ENCODE peak calls at places on chromosomes 11 and 22, in four cellular contexts. One of them, this sample, is unnamed.

GRCh38 chr22:49179175-49179574 is 648.5 kb downstream of the BRD1 start:
- DNase-seq in HCT116: no peak
- DNase-seq in GM12878: no peak
- DNase-seq in HepG2: no peak
- DNase-seq in this sample: no peak

GRCh38 chr11:131674051-131674755 is 303.8 kb downstream of the NTM start:
- DNase-seq in HCT116: peak
- DNase-seq in GM12878: no peak
- DNase-seq in HepG2: peak
- DNase-seq in this sample: peak

GRCh38 chr11:3133456-3134217 is 31.5 kb downstream of the OSBPL5 start:
- DNase-seq in HCT116: no peak
- DNase-seq in GM12878: no peak
- DNase-seq in HepG2: no peak
- DNase-seq in this sample: no peak

GRCh38 chr11:130247289-130247688 is 67.4 kb downstream of the ZBTB44 start:
- DNase-seq in HCT116: no peak
- DNase-seq in GM12878: no peak
- DNase-seq in HepG2: no peak
- DNase-seq in this sample: no peak

GRCh38 chr22:22558972-22559603 is at the start of gene PRAME:
- DNase-seq in HCT116: peak
- DNase-seq in GM12878: peak
- DNase-seq in HepG2: peak
- DNase-seq in this sample: peak

GRCh38 chr11:96090711-96091110 is 166.8 kb upstream of the MTMR2 start:
- DNase-seq in HCT116: no peak
- DNase-seq in GM12878: no peak
- DNase-seq in HepG2: peak
- DNase-seq in this sample: peak

GRCh38 chr22:50436134-50436830 is 38.6 kb downstream of the SBF1 start:
- DNase-seq in HCT116: no peak
- DNase-seq in GM12878: no peak
- DNase-seq in HepG2: no peak
- DNase-seq in this sample: no peak

GRCh38 chr11:91796999-91797398 is 427.6 kb upstream of the FAT3 start:
- DNase-seq in HCT116: no peak
- DNase-seq in GM12878: no peak
- DNase-seq in HepG2: no peak
- DNase-seq in this sample: no peak

GRCh38 chr11:128934926-128935325 is 7.7 kb downstream of the TP53AIP1 start:
- DNase-seq in HCT116: no peak
- DNase-seq in GM12878: no peak
- DNase-seq in HepG2: no peak
- DNase-seq in this sample: no peak

GRCh38 chr11:59710136-59710847 is 3.4 kb downstream of the OR10V1 start:
- DNase-seq in HCT116: no peak
- DNase-seq in GM12878: no peak
- DNase-seq in HepG2: no peak
- DNase-seq in this sample: no peak

GRCh38 chr11:64560139-64560771 is 30.8 kb upstream of the SLC22A12 start:
- DNase-seq in HCT116: no peak
- DNase-seq in GM12878: no peak
- DNase-seq in HepG2: no peak
- DNase-seq in this sample: no peak

GRCh38 chr11:75639752-75640151 is 29.1 kb downstream of the MAP6 start:
- DNase-seq in HCT116: no peak
- DNase-seq in GM12878: peak
- DNase-seq in HepG2: no peak
- DNase-seq in this sample: peak

GRCh38 chr22:17410576-17410975 is 41.3 kb downstream of the CECR2 start:
- DNase-seq in HCT116: no peak
- DNase-seq in GM12878: no peak
- DNase-seq in HepG2: no peak
- DNase-seq in this sample: no peak

DNA sequence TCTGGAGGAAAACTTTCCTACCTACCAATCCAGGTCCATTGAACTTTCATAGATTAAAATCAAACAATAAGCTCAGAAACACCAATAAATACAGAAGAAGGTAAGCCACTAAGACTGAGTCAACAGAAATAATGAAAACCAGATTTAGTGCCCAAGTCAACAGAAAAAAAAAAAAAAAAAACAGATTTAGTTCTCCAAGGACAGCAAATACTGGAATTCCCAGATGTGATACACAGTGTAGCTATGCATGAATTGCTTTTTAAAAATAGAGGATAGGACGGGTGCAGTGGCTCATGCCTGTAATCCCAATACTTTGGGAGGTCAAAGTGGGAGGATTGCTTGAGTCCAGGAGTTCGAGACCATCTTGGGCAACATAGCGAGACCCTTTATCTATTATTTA is 15.7 kb downstream of the DMC1 start:
- DNase-seq in HCT116: no peak
- DNase-seq in GM12878: no peak
- DNase-seq in HepG2: no peak
- DNase-seq in this sample: no peak
- TF ChIP-seq JUND in HCT116: no peak
- TF ChIP-seq JUND in GM12878: no peak
- TF ChIP-seq JUND in HepG2: no peak
- TF ChIP-seq JUND in this sample: no peak

DNA sequence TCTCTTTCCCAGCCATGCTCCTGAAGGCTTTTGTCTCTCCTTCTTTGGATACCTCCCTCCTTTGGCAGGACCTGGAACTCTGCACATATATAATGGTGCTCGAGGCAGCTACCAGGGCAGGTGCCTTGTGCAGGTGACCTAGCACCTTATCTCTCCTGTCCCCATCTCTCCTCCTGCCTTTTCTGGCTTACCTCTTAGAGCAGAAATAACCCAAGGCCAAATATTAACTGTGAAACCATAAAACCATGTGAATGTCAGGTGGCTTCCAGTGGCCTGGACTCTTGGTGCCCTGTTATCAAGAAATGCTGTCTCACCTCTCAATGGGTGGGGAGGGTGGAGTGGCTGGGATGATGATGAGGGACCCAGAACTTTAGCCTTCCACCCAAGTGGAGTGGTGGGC is 42.8 kb downstream of the YWHAH start:
- DNase-seq in HCT116: no peak
- DNase-seq in GM12878: no peak
- DNase-seq in HepG2: no peak
- DNase-seq in this sample: no peak
- TF ChIP-seq JUND in HCT116: no peak
- TF ChIP-seq JUND in GM12878: no peak
- TF ChIP-seq JUND in HepG2: no peak
- TF ChIP-seq JUND in this sample: no peak

GRCh38 chr11:69325446-69325845 is 31.5 kb downstream of the MYEOV start:
- DNase-seq in HCT116: no peak
- DNase-seq in GM12878: no peak
- DNase-seq in HepG2: no peak
- DNase-seq in this sample: no peak
- TF ChIP-seq JUND in HCT116: no peak
- TF ChIP-seq JUND in GM12878: no peak
- TF ChIP-seq JUND in HepG2: no peak
- TF ChIP-seq JUND in this sample: no peak

GRCh38 chr11:2088284-2088683 is 50.9 kb downstream of the IGF2 start:
- DNase-seq in HCT116: no peak
- DNase-seq in GM12878: no peak
- DNase-seq in HepG2: no peak
- DNase-seq in this sample: no peak

GRCh38 chr11:2086239-2087040 is 52.7 kb downstream of the IGF2 start:
- DNase-seq in HCT116: no peak
- DNase-seq in GM12878: no peak
- DNase-seq in HepG2: no peak
- DNase-seq in this sample: no peak

GRCh38 chr11:2083411-2083810 is 55.8 kb downstream of the IGF2 start:
- DNase-seq in HCT116: no peak
- DNase-seq in GM12878: no peak
- DNase-seq in HepG2: no peak
- DNase-seq in this sample: no peak

GRCh38 chr11:2084721-2085120 is 54.5 kb downstream of the IGF2 start:
- DNase-seq in HCT116: no peak
- DNase-seq in GM12878: no peak
- DNase-seq in HepG2: no peak
- DNase-seq in this sample: no peak

GRCh38 chr11:2085251-2086066 is 53.7 kb downstream of the IGF2 start:
- DNase-seq in HCT116: no peak
- DNase-seq in GM12878: no peak
- DNase-seq in HepG2: no peak
- DNase-seq in this sample: no peak
- TF ChIP-seq JUND in HCT116: no peak
- TF ChIP-seq JUND in GM12878: no peak
- TF ChIP-seq JUND in HepG2: no peak
- TF ChIP-seq JUND in this sample: no peak

DNA sequence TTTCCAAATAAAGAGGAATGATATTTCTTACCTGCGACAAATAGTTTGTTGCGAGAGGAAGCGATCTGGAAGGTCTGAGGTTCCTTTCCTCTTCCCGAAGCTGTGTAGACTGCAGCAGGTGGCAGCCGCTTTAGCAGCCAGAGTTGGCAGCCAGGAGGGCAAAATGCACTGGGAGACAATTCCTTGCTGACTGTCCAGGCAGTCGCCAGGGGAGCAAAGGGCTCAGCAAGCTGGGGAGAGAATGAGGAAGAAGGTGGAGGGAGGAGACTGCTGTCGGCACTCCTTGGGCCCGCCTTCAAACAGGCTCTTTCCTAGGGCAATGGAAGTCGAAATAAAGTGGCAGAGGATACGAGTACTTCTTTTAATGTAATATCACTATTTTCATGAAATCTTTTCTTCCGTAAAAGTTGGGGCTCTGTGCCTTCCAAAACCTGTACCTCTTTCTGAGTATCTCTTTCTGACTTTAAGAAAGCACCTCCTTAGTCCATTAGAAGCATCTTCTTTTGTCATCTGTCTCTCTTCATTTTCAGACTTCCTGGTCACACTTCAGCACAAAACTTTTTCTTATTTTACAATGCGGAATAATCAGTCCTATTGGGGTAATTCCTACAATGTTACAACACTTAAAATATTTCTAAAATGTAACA is at the start of gene IL18:
- DNase-seq in HCT116: peak
- DNase-seq in GM12878: no peak
- DNase-seq in HepG2: no peak
- DNase-seq in this sample: peak
- TF ChIP-seq JUND in HCT116: no peak
- TF ChIP-seq JUND in GM12878: no peak
- TF ChIP-seq JUND in HepG2: no peak
- TF ChIP-seq JUND in this sample: no peak

GRCh38 chr11:86693501-86693900 is 21.1 kb upstream of the ME3 start:
- DNase-seq in HCT116: no peak
- DNase-seq in GM12878: no peak
- DNase-seq in HepG2: no peak
- DNase-seq in this sample: no peak
- TF ChIP-seq JUND in HCT116: no peak
- TF ChIP-seq JUND in GM12878: no peak
- TF ChIP-seq JUND in HepG2: no peak
- TF ChIP-seq JUND in this sample: no peak

GRCh38 chr11:113670149-113670829 is 35.8 kb downstream of the TMPRSS5 start:
- DNase-seq in HCT116: no peak
- DNase-seq in GM12878: no peak
- DNase-seq in HepG2: no peak
- DNase-seq in this sample: no peak

GRCh38 chr11:113667801-113668200 is 38.3 kb downstream of the TMPRSS5 start:
- DNase-seq in HCT116: no peak
- DNase-seq in GM12878: no peak
- DNase-seq in HepG2: no peak
- DNase-seq in this sample: no peak

GRCh38 chr11:113670830-113671215 is 35.3 kb downstream of the TMPRSS5 start:
- DNase-seq in HCT116: no peak
- DNase-seq in GM12878: no peak
- DNase-seq in HepG2: no peak
- DNase-seq in this sample: no peak

GRCh38 chr11:113666584-113666983 is 39.5 kb downstream of the TMPRSS5 start:
- DNase-seq in HCT116: no peak
- DNase-seq in GM12878: no peak
- DNase-seq in HepG2: no peak
- DNase-seq in this sample: no peak

GRCh38 chr11:113668255-113668654 is 37.9 kb downstream of the TMPRSS5 start:
- DNase-seq in HCT116: no peak
- DNase-seq in GM12878: no peak
- DNase-seq in HepG2: no peak
- DNase-seq in this sample: no peak
- TF ChIP-seq JUND in HCT116: no peak
- TF ChIP-seq JUND in GM12878: no peak
- TF ChIP-seq JUND in HepG2: no peak
- TF ChIP-seq JUND in this sample: no peak

DNA sequence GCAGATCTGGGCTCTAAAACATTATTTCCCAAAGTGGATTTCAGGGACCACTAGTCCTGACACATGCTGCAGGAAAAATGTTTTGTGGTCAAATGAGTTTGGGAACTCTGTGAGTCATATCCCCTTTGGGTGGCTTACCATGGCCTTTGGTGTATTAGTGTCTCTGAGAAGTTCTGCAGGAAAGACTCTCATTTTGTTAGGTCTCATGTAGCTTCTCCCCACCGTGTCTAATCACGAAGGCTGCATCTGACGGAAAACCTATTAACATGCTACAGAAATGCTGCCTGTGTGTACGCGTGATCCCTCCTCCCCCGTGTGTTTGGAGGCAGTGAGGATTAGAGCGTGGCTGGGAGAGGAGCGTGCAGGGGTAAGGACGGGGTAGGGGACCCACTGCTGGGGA is 191.7 kb downstream of the ST3GAL4 start:
- DNase-seq in HCT116: no peak
- DNase-seq in GM12878: no peak
- DNase-seq in HepG2: no peak
- DNase-seq in this sample: no peak
- TF ChIP-seq JUND in HCT116: no peak
- TF ChIP-seq JUND in GM12878: no peak
- TF ChIP-seq JUND in HepG2: no peak
- TF ChIP-seq JUND in this sample: no peak